ENCODE peak calls at places on chromosomes 7 and 10, in ten cellular contexts. One of them, this sample, is unnamed.

GRCh38 chr10:104910712-104911111 is 269.6 kb downstream of the SORCS3 start:
- DNase-seq in kidney tubule cell: no peak
- DNase-seq in body of pancreas: peak
- DNase-seq in left kidney: no peak
- DNase-seq in activated CD4-positive, alpha-beta T cell treated with anti-CD3 and anti-CD28 coated beads, Interleukin-2, amount 10 ng/mL, durations not matched to agents 7 days and 5 days: no peak
- DNase-seq in effector memory CD8-positive, alpha-beta T cell: no peak
- DNase-seq in NCI-H748 treated with DMSO at 0.1 percent for 48 hours: no peak
- DNase-seq in AG08396: no peak
- DNase-seq in activated T-cell treated with anti-CD3 and anti-CD28 coated beads for 1 hour: no peak
- DNase-seq in neural crest cell: no peak
- DNase-seq in this sample: no peak

GRCh38 chr7:50307368-50308012 is 3.0 kb downstream of the IKZF1 start:
- DNase-seq in effector memory CD8-positive, alpha-beta T cell: peak
- DNase-seq in activated T-cell treated with anti-CD3 and anti-CD28 coated beads for 1 hour: peak
- DNase-seq in left kidney: no peak
- DNase-seq in body of pancreas: no peak
- DNase-seq in activated CD4-positive, alpha-beta T cell treated with anti-CD3 and anti-CD28 coated beads, Interleukin-2, amount 10 ng/mL, durations not matched to agents 7 days and 5 days: peak
- DNase-seq in AG08396: no peak
- DNase-seq in NCI-H748 treated with DMSO at 0.1 percent for 48 hours: no peak
- DNase-seq in neural crest cell: no peak
- DNase-seq in kidney tubule cell: no peak
- DNase-seq in this sample: no peak

GRCh38 chr10:103757531-103758293 is 97.7 kb downstream of the SH3PXD2A start:
- DNase-seq in effector memory CD8-positive, alpha-beta T cell: peak
- DNase-seq in NCI-H748 treated with DMSO at 0.1 percent for 48 hours: no peak
- DNase-seq in kidney tubule cell: peak
- DNase-seq in activated CD4-positive, alpha-beta T cell treated with anti-CD3 and anti-CD28 coated beads, Interleukin-2, amount 10 ng/mL, durations not matched to agents 7 days and 5 days: peak
- DNase-seq in activated T-cell treated with anti-CD3 and anti-CD28 coated beads for 1 hour: peak
- DNase-seq in AG08396: peak
- DNase-seq in left kidney: peak
- DNase-seq in neural crest cell: no peak
- DNase-seq in body of pancreas: peak
- DNase-seq in this sample: no peak

GRCh38 chr7:100486753-100487446 is 3.2 kb downstream of the NYAP1 start:
- DNase-seq in neural crest cell: no peak
- DNase-seq in body of pancreas: no peak
- DNase-seq in left kidney: peak
- DNase-seq in NCI-H748 treated with DMSO at 0.1 percent for 48 hours: no peak
- DNase-seq in effector memory CD8-positive, alpha-beta T cell: no peak
- DNase-seq in activated T-cell treated with anti-CD3 and anti-CD28 coated beads for 1 hour: no peak
- DNase-seq in activated CD4-positive, alpha-beta T cell treated with anti-CD3 and anti-CD28 coated beads, Interleukin-2, amount 10 ng/mL, durations not matched to agents 7 days and 5 days: no peak
- DNase-seq in AG08396: peak
- DNase-seq in kidney tubule cell: peak
- DNase-seq in this sample: no peak

GRCh38 chr7:16420329-16420648 is 1.0 kb downstream of the CRPPA start:
- DNase-seq in activated T-cell treated with anti-CD3 and anti-CD28 coated beads for 1 hour: no peak
- DNase-seq in left kidney: no peak
- DNase-seq in AG08396: no peak
- DNase-seq in kidney tubule cell: no peak
- DNase-seq in body of pancreas: no peak
- DNase-seq in NCI-H748 treated with DMSO at 0.1 percent for 48 hours: no peak
- DNase-seq in neural crest cell: no peak
- DNase-seq in effector memory CD8-positive, alpha-beta T cell: no peak
- DNase-seq in activated CD4-positive, alpha-beta T cell treated with anti-CD3 and anti-CD28 coated beads, Interleukin-2, amount 10 ng/mL, durations not matched to agents 7 days and 5 days: no peak
- DNase-seq in this sample: no peak

GRCh38 chr7:7808156-7808555 is 89.7 kb upstream of the RPA3 start:
- DNase-seq in kidney tubule cell: peak
- DNase-seq in AG08396: peak
- DNase-seq in neural crest cell: no peak
- DNase-seq in left kidney: no peak
- DNase-seq in body of pancreas: no peak
- DNase-seq in effector memory CD8-positive, alpha-beta T cell: no peak
- DNase-seq in activated CD4-positive, alpha-beta T cell treated with anti-CD3 and anti-CD28 coated beads, Interleukin-2, amount 10 ng/mL, durations not matched to agents 7 days and 5 days: no peak
- DNase-seq in NCI-H748 treated with DMSO at 0.1 percent for 48 hours: no peak
- DNase-seq in activated T-cell treated with anti-CD3 and anti-CD28 coated beads for 1 hour: no peak
- DNase-seq in this sample: no peak

GRCh38 chr7:66138994-66139752 is 24.5 kb downstream of the CRCP start:
- DNase-seq in NCI-H748 treated with DMSO at 0.1 percent for 48 hours: no peak
- DNase-seq in AG08396: no peak
- DNase-seq in body of pancreas: no peak
- DNase-seq in left kidney: no peak
- DNase-seq in neural crest cell: no peak
- DNase-seq in kidney tubule cell: peak
- DNase-seq in activated T-cell treated with anti-CD3 and anti-CD28 coated beads for 1 hour: no peak
- DNase-seq in effector memory CD8-positive, alpha-beta T cell: no peak
- DNase-seq in activated CD4-positive, alpha-beta T cell treated with anti-CD3 and anti-CD28 coated beads, Interleukin-2, amount 10 ng/mL, durations not matched to agents 7 days and 5 days: no peak
- DNase-seq in this sample: no peak

GRCh38 chr10:96306516-96306915 is 2.3 kb downstream of the DNTT start:
- DNase-seq in neural crest cell: no peak
- DNase-seq in effector memory CD8-positive, alpha-beta T cell: no peak
- DNase-seq in body of pancreas: peak
- DNase-seq in activated T-cell treated with anti-CD3 and anti-CD28 coated beads for 1 hour: peak
- DNase-seq in kidney tubule cell: peak
- DNase-seq in activated CD4-positive, alpha-beta T cell treated with anti-CD3 and anti-CD28 coated beads, Interleukin-2, amount 10 ng/mL, durations not matched to agents 7 days and 5 days: no peak
- DNase-seq in AG08396: peak
- DNase-seq in NCI-H748 treated with DMSO at 0.1 percent for 48 hours: no peak
- DNase-seq in left kidney: peak
- DNase-seq in this sample: no peak

GRCh38 chr10:69352569-69353264 is 64.0 kb downstream of the TACR2 start:
- DNase-seq in effector memory CD8-positive, alpha-beta T cell: no peak
- DNase-seq in left kidney: no peak
- DNase-seq in kidney tubule cell: peak
- DNase-seq in AG08396: no peak
- DNase-seq in activated T-cell treated with anti-CD3 and anti-CD28 coated beads for 1 hour: no peak
- DNase-seq in activated CD4-positive, alpha-beta T cell treated with anti-CD3 and anti-CD28 coated beads, Interleukin-2, amount 10 ng/mL, durations not matched to agents 7 days and 5 days: no peak
- DNase-seq in body of pancreas: no peak
- DNase-seq in neural crest cell: no peak
- DNase-seq in NCI-H748 treated with DMSO at 0.1 percent for 48 hours: no peak
- DNase-seq in this sample: no peak

GRCh38 chr10:99422697-99423096 is 7.7 kb downstream of the GOT1 start:
- DNase-seq in AG08396: no peak
- DNase-seq in activated CD4-positive, alpha-beta T cell treated with anti-CD3 and anti-CD28 coated beads, Interleukin-2, amount 10 ng/mL, durations not matched to agents 7 days and 5 days: no peak
- DNase-seq in effector memory CD8-positive, alpha-beta T cell: no peak
- DNase-seq in left kidney: no peak
- DNase-seq in neural crest cell: no peak
- DNase-seq in kidney tubule cell: no peak
- DNase-seq in activated T-cell treated with anti-CD3 and anti-CD28 coated beads for 1 hour: no peak
- DNase-seq in NCI-H748 treated with DMSO at 0.1 percent for 48 hours: no peak
- DNase-seq in body of pancreas: no peak
- DNase-seq in this sample: no peak

GRCh38 chr10:66654861-66655260 is 271.0 kb upstream of the LRRTM3 start:
- DNase-seq in effector memory CD8-positive, alpha-beta T cell: no peak
- DNase-seq in neural crest cell: no peak
- DNase-seq in activated CD4-positive, alpha-beta T cell treated with anti-CD3 and anti-CD28 coated beads, Interleukin-2, amount 10 ng/mL, durations not matched to agents 7 days and 5 days: no peak
- DNase-seq in body of pancreas: no peak
- DNase-seq in left kidney: no peak
- DNase-seq in NCI-H748 treated with DMSO at 0.1 percent for 48 hours: no peak
- DNase-seq in activated T-cell treated with anti-CD3 and anti-CD28 coated beads for 1 hour: no peak
- DNase-seq in AG08396: no peak
- DNase-seq in kidney tubule cell: no peak
- DNase-seq in this sample: no peak

GRCh38 chr10:44044549-44044948 is 340.3 kb downstream of the CXCL12 start:
- DNase-seq in body of pancreas: no peak
- DNase-seq in activated T-cell treated with anti-CD3 and anti-CD28 coated beads for 1 hour: no peak
- DNase-seq in neural crest cell: no peak
- DNase-seq in left kidney: no peak
- DNase-seq in kidney tubule cell: no peak
- DNase-seq in AG08396: no peak
- DNase-seq in activated CD4-positive, alpha-beta T cell treated with anti-CD3 and anti-CD28 coated beads, Interleukin-2, amount 10 ng/mL, durations not matched to agents 7 days and 5 days: no peak
- DNase-seq in effector memory CD8-positive, alpha-beta T cell: no peak
- DNase-seq in NCI-H748 treated with DMSO at 0.1 percent for 48 hours: no peak
- DNase-seq in this sample: no peak

GRCh38 chr7:19899517-19899916 is 126.1 kb upstream of the TMEM196 start:
- DNase-seq in effector memory CD8-positive, alpha-beta T cell: no peak
- DNase-seq in AG08396: peak
- DNase-seq in body of pancreas: no peak
- DNase-seq in NCI-H748 treated with DMSO at 0.1 percent for 48 hours: no peak
- DNase-seq in neural crest cell: no peak
- DNase-seq in left kidney: no peak
- DNase-seq in kidney tubule cell: peak
- DNase-seq in activated T-cell treated with anti-CD3 and anti-CD28 coated beads for 1 hour: no peak
- DNase-seq in activated CD4-positive, alpha-beta T cell treated with anti-CD3 and anti-CD28 coated beads, Interleukin-2, amount 10 ng/mL, durations not matched to agents 7 days and 5 days: no peak
- DNase-seq in this sample: peak

GRCh38 chr7:19294629-19295028 is 149.4 kb upstream of the FERD3L start:
- DNase-seq in AG08396: no peak
- DNase-seq in NCI-H748 treated with DMSO at 0.1 percent for 48 hours: no peak
- DNase-seq in activated T-cell treated with anti-CD3 and anti-CD28 coated beads for 1 hour: no peak
- DNase-seq in neural crest cell: no peak
- DNase-seq in left kidney: peak
- DNase-seq in kidney tubule cell: no peak
- DNase-seq in effector memory CD8-positive, alpha-beta T cell: no peak
- DNase-seq in body of pancreas: no peak
- DNase-seq in activated CD4-positive, alpha-beta T cell treated with anti-CD3 and anti-CD28 coated beads, Interleukin-2, amount 10 ng/mL, durations not matched to agents 7 days and 5 days: no peak
- DNase-seq in this sample: no peak

GRCh38 chr10:46268076-46268881 is 18.5 kb upstream of the ANTXRL start:
- DNase-seq in kidney tubule cell: no peak
- DNase-seq in activated T-cell treated with anti-CD3 and anti-CD28 coated beads for 1 hour: peak
- DNase-seq in neural crest cell: no peak
- DNase-seq in left kidney: no peak
- DNase-seq in AG08396: no peak
- DNase-seq in activated CD4-positive, alpha-beta T cell treated with anti-CD3 and anti-CD28 coated beads, Interleukin-2, amount 10 ng/mL, durations not matched to agents 7 days and 5 days: peak
- DNase-seq in NCI-H748 treated with DMSO at 0.1 percent for 48 hours: no peak
- DNase-seq in body of pancreas: no peak
- DNase-seq in effector memory CD8-positive, alpha-beta T cell: peak
- DNase-seq in this sample: no peak

GRCh38 chr10:65341323-65341922 is 1584.4 kb upstream of the LRRTM3 start:
- DNase-seq in AG08396: no peak
- DNase-seq in NCI-H748 treated with DMSO at 0.1 percent for 48 hours: no peak
- DNase-seq in kidney tubule cell: no peak
- DNase-seq in neural crest cell: no peak
- DNase-seq in body of pancreas: peak
- DNase-seq in left kidney: peak
- DNase-seq in activated CD4-positive, alpha-beta T cell treated with anti-CD3 and anti-CD28 coated beads, Interleukin-2, amount 10 ng/mL, durations not matched to agents 7 days and 5 days: no peak
- DNase-seq in effector memory CD8-positive, alpha-beta T cell: no peak
- DNase-seq in activated T-cell treated with anti-CD3 and anti-CD28 coated beads for 1 hour: no peak
- DNase-seq in this sample: no peak

GRCh38 chr10:98041352-98042043 is 11.1 kb upstream of the CRTAC1 start:
- DNase-seq in body of pancreas: peak
- DNase-seq in effector memory CD8-positive, alpha-beta T cell: peak
- DNase-seq in kidney tubule cell: peak
- DNase-seq in left kidney: peak
- DNase-seq in neural crest cell: peak
- DNase-seq in activated CD4-positive, alpha-beta T cell treated with anti-CD3 and anti-CD28 coated beads, Interleukin-2, amount 10 ng/mL, durations not matched to agents 7 days and 5 days: peak
- DNase-seq in NCI-H748 treated with DMSO at 0.1 percent for 48 hours: peak
- DNase-seq in AG08396: peak
- DNase-seq in activated T-cell treated with anti-CD3 and anti-CD28 coated beads for 1 hour: peak
- DNase-seq in this sample: peak

GRCh38 chr10:122290833-122291532 is 19.9 kb downstream of the BTBD16 start:
- DNase-seq in neural crest cell: no peak
- DNase-seq in left kidney: no peak
- DNase-seq in body of pancreas: no peak
- DNase-seq in effector memory CD8-positive, alpha-beta T cell: no peak
- DNase-seq in NCI-H748 treated with DMSO at 0.1 percent for 48 hours: no peak
- DNase-seq in kidney tubule cell: peak
- DNase-seq in activated CD4-positive, alpha-beta T cell treated with anti-CD3 and anti-CD28 coated beads, Interleukin-2, amount 10 ng/mL, durations not matched to agents 7 days and 5 days: no peak
- DNase-seq in AG08396: no peak
- DNase-seq in activated T-cell treated with anti-CD3 and anti-CD28 coated beads for 1 hour: no peak
- DNase-seq in this sample: no peak

GRCh38 chr7:115953554-115954248 is 76.9 kb downstream of the TFEC start:
- DNase-seq in kidney tubule cell: no peak
- DNase-seq in left kidney: no peak
- DNase-seq in AG08396: no peak
- DNase-seq in activated CD4-positive, alpha-beta T cell treated with anti-CD3 and anti-CD28 coated beads, Interleukin-2, amount 10 ng/mL, durations not matched to agents 7 days and 5 days: no peak
- DNase-seq in body of pancreas: peak
- DNase-seq in neural crest cell: no peak
- DNase-seq in effector memory CD8-positive, alpha-beta T cell: no peak
- DNase-seq in activated T-cell treated with anti-CD3 and anti-CD28 coated beads for 1 hour: no peak
- DNase-seq in NCI-H748 treated with DMSO at 0.1 percent for 48 hours: no peak
- DNase-seq in this sample: no peak

GRCh38 chr7:8433477-8434289 is at the start of gene NXPH1:
- DNase-seq in AG08396: peak
- DNase-seq in body of pancreas: peak
- DNase-seq in effector memory CD8-positive, alpha-beta T cell: no peak
- DNase-seq in kidney tubule cell: peak
- DNase-seq in neural crest cell: peak
- DNase-seq in activated CD4-positive, alpha-beta T cell treated with anti-CD3 and anti-CD28 coated beads, Interleukin-2, amount 10 ng/mL, durations not matched to agents 7 days and 5 days: no peak
- DNase-seq in left kidney: peak
- DNase-seq in activated T-cell treated with anti-CD3 and anti-CD28 coated beads for 1 hour: no peak
- DNase-seq in NCI-H748 treated with DMSO at 0.1 percent for 48 hours: peak
- DNase-seq in this sample: no peak

GRCh38 chr10:43136995-43137700 is 1.1 kb upstream of the CSGALNACT2 start:
- DNase-seq in activated CD4-positive, alpha-beta T cell treated with anti-CD3 and anti-CD28 coated beads, Interleukin-2, amount 10 ng/mL, durations not matched to agents 7 days and 5 days: no peak
- DNase-seq in AG08396: peak
- DNase-seq in NCI-H748 treated with DMSO at 0.1 percent for 48 hours: no peak
- DNase-seq in activated T-cell treated with anti-CD3 and anti-CD28 coated beads for 1 hour: no peak
- DNase-seq in body of pancreas: no peak
- DNase-seq in neural crest cell: no peak
- DNase-seq in effector memory CD8-positive, alpha-beta T cell: no peak
- DNase-seq in left kidney: no peak
- DNase-seq in kidney tubule cell: no peak
- DNase-seq in this sample: no peak

GRCh38 chr7:35650751-35651150 is 44.2 kb downstream of the HERPUD2 start:
- DNase-seq in AG08396: no peak
- DNase-seq in body of pancreas: peak
- DNase-seq in activated CD4-positive, alpha-beta T cell treated with anti-CD3 and anti-CD28 coated beads, Interleukin-2, amount 10 ng/mL, durations not matched to agents 7 days and 5 days: no peak
- DNase-seq in kidney tubule cell: no peak
- DNase-seq in left kidney: no peak
- DNase-seq in neural crest cell: no peak
- DNase-seq in effector memory CD8-positive, alpha-beta T cell: no peak
- DNase-seq in activated T-cell treated with anti-CD3 and anti-CD28 coated beads for 1 hour: no peak
- DNase-seq in NCI-H748 treated with DMSO at 0.1 percent for 48 hours: no peak
- DNase-seq in this sample: no peak

GRCh38 chr10:72008096-72008933 is 44.1 kb downstream of the CHST3 start:
- DNase-seq in left kidney: no peak
- DNase-seq in AG08396: no peak
- DNase-seq in kidney tubule cell: no peak
- DNase-seq in activated T-cell treated with anti-CD3 and anti-CD28 coated beads for 1 hour: no peak
- DNase-seq in NCI-H748 treated with DMSO at 0.1 percent for 48 hours: no peak
- DNase-seq in neural crest cell: no peak
- DNase-seq in body of pancreas: no peak
- DNase-seq in effector memory CD8-positive, alpha-beta T cell: no peak
- DNase-seq in activated CD4-positive, alpha-beta T cell treated with anti-CD3 and anti-CD28 coated beads, Interleukin-2, amount 10 ng/mL, durations not matched to agents 7 days and 5 days: no peak
- DNase-seq in this sample: no peak

GRCh38 chr7:12321248-12321647 is 82.4 kb downstream of the VWDE start:
- DNase-seq in NCI-H748 treated with DMSO at 0.1 percent for 48 hours: no peak
- DNase-seq in kidney tubule cell: peak
- DNase-seq in effector memory CD8-positive, alpha-beta T cell: no peak
- DNase-seq in neural crest cell: no peak
- DNase-seq in body of pancreas: no peak
- DNase-seq in AG08396: no peak
- DNase-seq in activated T-cell treated with anti-CD3 and anti-CD28 coated beads for 1 hour: no peak
- DNase-seq in left kidney: no peak
- DNase-seq in activated CD4-positive, alpha-beta T cell treated with anti-CD3 and anti-CD28 coated beads, Interleukin-2, amount 10 ng/mL, durations not matched to agents 7 days and 5 days: no peak
- DNase-seq in this sample: no peak

GRCh38 chr10:21261705-21262285 is 263.7 kb downstream of the SKIDA1 start:
- DNase-seq in effector memory CD8-positive, alpha-beta T cell: no peak
- DNase-seq in activated CD4-positive, alpha-beta T cell treated with anti-CD3 and anti-CD28 coated beads, Interleukin-2, amount 10 ng/mL, durations not matched to agents 7 days and 5 days: no peak
- DNase-seq in neural crest cell: peak
- DNase-seq in left kidney: no peak
- DNase-seq in NCI-H748 treated with DMSO at 0.1 percent for 48 hours: no peak
- DNase-seq in AG08396: no peak
- DNase-seq in activated T-cell treated with anti-CD3 and anti-CD28 coated beads for 1 hour: no peak
- DNase-seq in kidney tubule cell: no peak
- DNase-seq in body of pancreas: no peak
- DNase-seq in this sample: no peak

This sample was measured in kidney glomerular epithelial cell.